ENCODE peak calls at places on chromosomes 3 and 15, in seven cellular contexts. Q is islet precursor cell, N is A549, J is dorsolateral prefrontal cortex, S is T-helper 9 cell, O is activated T-cell treated with anti-CD3 and anti-CD28 coated beads for 1 hour, B is NCI-H1436. Y is an unnamed sample.

GRCh38 chr3:50299929-50300680 is 900 bp upstream of the HYAL3 start:
- DNase-seq in Q (peak), J (no peak), N (no peak), O (no peak), B (no peak), S (no peak), Y (no peak)

GRCh38 chr3:138412821-138413531 is 21.4 kb upstream of the ESYT3 start:
- DNase-seq in Q (peak), O (no peak), N (peak), B (no peak), S (no peak), J (no peak), Y (peak)

GRCh38 chr3:190444036-190444435 is 5.7 kb downstream of the TMEM207 start:
- DNase-seq in Q (no peak), B (no peak), S (no peak), O (no peak), J (no peak), N (no peak), Y (no peak)

GRCh38 chr3:120163023-120163422 is 68.8 kb upstream of the GSK3B start:
- DNase-seq in Q (no peak), B (no peak), N (no peak), J (no peak), O (no peak), S (no peak), Y (no peak)

GRCh38 chr15:22229971-22230815 is 149.9 kb downstream of the OR4M2 start:
- DNase-seq in S (no peak), O (no peak), Q (no peak), N (no peak), J (peak), B (no peak), Y (no peak)

GRCh38 chr15:90184786-90185704 is 16.1 kb upstream of the SEMA4B start:
- DNase-seq in O (peak), S (peak), B (peak), N (peak), J (peak), Q (peak), Y (peak)

GRCh38 chr15:65824941-65825544 is 33.0 kb upstream of the DENND4A start:
- DNase-seq in B (no peak), S (no peak), N (no peak), Q (no peak), O (no peak), J (no peak), Y (no peak)

GRCh38 chr3:167113466-167113865 is 266.6 kb downstream of the ZBBX start:
- DNase-seq in B (no peak), N (no peak), O (no peak), J (no peak), S (no peak), Q (no peak), Y (no peak)

GRCh38 chr3:46427929-46428833 is 21.1 kb downstream of the CCRL2 start:
- DNase-seq in O (no peak), N (no peak), B (no peak), S (no peak), J (no peak), Q (peak), Y (no peak)

GRCh38 chr3:171384101-171384891 is 75.9 kb downstream of the TNIK start:
- DNase-seq in Q (no peak), O (no peak), N (no peak), B (no peak), J (no peak), S (no peak), Y (peak)

GRCh38 chr15:68150186-68150585 is 54.9 kb downstream of the CALML4 start:
- DNase-seq in O (no peak), N (no peak), S (no peak), J (no peak), B (no peak), Q (no peak), Y (no peak)

GRCh38 chr3:174116421-174116820 is 718.9 kb downstream of the NLGN1 start:
- DNase-seq in O (no peak), N (no peak), B (no peak), Q (no peak), S (no peak), J (no peak), Y (no peak)

GRCh38 chr3:111619833-111620232 is 24.7 kb upstream of the ZBED2 start:
- DNase-seq in O (no peak), B (no peak), N (peak), Q (peak), S (no peak), J (no peak), Y (peak)

GRCh38 chr3:71369733-71370391 is 213.7 kb downstream of the FOXP1 start:
- DNase-seq in J (no peak), S (no peak), N (no peak), Q (no peak), B (no peak), O (no peak), Y (no peak)

GRCh38 chr3:24428470-24428869 is 66.2 kb downstream of the THRB start:
- DNase-seq in S (no peak), O (no peak), J (no peak), B (no peak), N (no peak), Q (no peak), Y (no peak)

GRCh38 chr3:126347543-126348161 is 9.6 kb downstream of the KLF15 start:
- DNase-seq in S (no peak), N (no peak), Q (peak), B (no peak), O (no peak), J (peak), Y (no peak)

GRCh38 chr15:92796163-92796611 is 103.9 kb upstream of the CHD2 start:
- DNase-seq in S (no peak), N (no peak), Q (no peak), B (no peak), O (no peak), J (no peak), Y (no peak)

GRCh38 chr3:150409125-150409526 is 1.0 kb downstream of the TSC22D2 start:
- DNase-seq in B (no peak), O (no peak), S (no peak), J (peak), N (no peak), Q (no peak), Y (no peak)

GRCh38 chr3:142022381-142022780 is 127.0 kb downstream of the TFDP2 start:
- DNase-seq in Q (no peak), J (no peak), O (no peak), S (no peak), N (peak), B (no peak), Y (peak)

GRCh38 chr15:35665855-35666536 is 120.0 kb upstream of the DPH6 start:
- DNase-seq in N (no peak), J (no peak), O (no peak), Q (no peak), B (no peak), S (no peak), Y (no peak)

GRCh38 chr3:149026718-149027117 is 35.4 kb downstream of the GYG1 start:
- DNase-seq in N (no peak), B (no peak), S (no peak), J (no peak), O (no peak), Q (no peak), Y (peak)

GRCh38 chr3:190840146-190840545 is 22.3 kb downstream of the GMNC start:
- DNase-seq in B (no peak), Q (no peak), J (no peak), S (no peak), O (no peak), N (no peak), Y (no peak)

GRCh38 chr15:31409196-31409595 is 82.6 kb downstream of the KLF13 start:
- DNase-seq in S (no peak), N (no peak), B (no peak), J (no peak), Q (no peak), O (no peak), Y (no peak)

GRCh38 chr3:99781761-99782160 is 35.9 kb upstream of the CMSS1 start:
- DNase-seq in S (no peak), N (no peak), O (no peak), J (no peak), Q (no peak), B (no peak), Y (no peak)

GRCh38 chr15:73753250-73754130 is at the start of gene INSYN1:
- DNase-seq in S (no peak), N (no peak), O (no peak), B (no peak), J (peak), Q (peak), Y (peak)

GRCh38 chr3:50238549-50239026 is 2.6 kb downstream of the GNAI2 start:
- DNase-seq in O (no peak), Q (no peak), S (no peak), B (no peak), J (peak), N (peak), Y (peak)

GRCh38 chr3:181879926-181880325 is 168.2 kb downstream of the SOX2 start:
- DNase-seq in S (no peak), O (no peak), N (no peak), J (no peak), Q (no peak), B (peak), Y (no peak)

GRCh38 chr15:83769411-83769960 is 115.6 kb downstream of the ADAMTSL3 start:
- DNase-seq in J (no peak), N (no peak), O (no peak), B (no peak), S (no peak), Q (no peak), Y (no peak)

GRCh38 chr15:51775967-51776816 is 24.8 kb downstream of the TMOD2 start:
- DNase-seq in J (no peak), N (peak), S (peak), Q (peak), O (peak), B (no peak), Y (peak)

GRCh38 chr3:4550957-4551754 is 58.0 kb downstream of the ITPR1 start:
- DNase-seq in J (no peak), Q (no peak), O (no peak), N (no peak), B (no peak), S (no peak), Y (no peak)

Y was measured in mesendoderm.